ENCODE peak calls at places on chromosomes 13 and 19, in four cellular contexts. O is activated B cell treated with CpG ODN at 0.5 μM for 24 hours, C is neural progenitor cell, A is coronary artery. W is an unnamed sample.
A peak's percentile ranks its signal among the peaks of the same experiment; 100 is the strongest.

GRCh38 chr19:18659281-18660050 is 22.6 kb downstream of the KLHL26 start:
- DNase-seq in C (no peak), A (peak; percentile 89), O (no peak), W (no peak)

GRCh38 chr13:99275093-99275469 is 16.9 kb upstream of the GPR18 start:
- DNase-seq in A (no peak), O (no peak), C (no peak), W (no peak)

GRCh38 chr19:2113436-2114211 is 16.9 kb downstream of the IZUMO4 start:
- DNase-seq in C (no peak), A (no peak), O (no peak), W (no peak)

GRCh38 chr13:21668665-21669599 is 1.9 kb upstream of the FGF9 start:
- DNase-seq in C (peak; percentile 60), O (peak; percentile 21), A (no peak), W (no peak)

GRCh38 chr13:109995578-109995977 is 209.2 kb upstream of the IRS2 start:
- DNase-seq in A (no peak), C (no peak), O (no peak), W (no peak)

GRCh38 chr13:110005563-110005962 is 219.2 kb upstream of the IRS2 start:
- DNase-seq in O (no peak), A (no peak), C (no peak), W (no peak)

GRCh38 chr13:97257800-97258799 is 36.0 kb downstream of the MBNL2 start:
- DNase-seq in A (peak; percentile 90), C (peak; percentile 50), O (no peak), W (no peak)

GRCh38 chr13:94620286-94620896 is 18.7 kb downstream of the GPR180 start:
- DNase-seq in A (no peak), C (peak; percentile 70), O (no peak), W (no peak)

GRCh38 chr13:48624858-48625257 is 28.9 kb upstream of the CYSLTR2 start:
- DNase-seq in O (no peak), C (no peak), A (no peak), W (no peak)

GRCh38 chr13:73224708-73225107 is 165.9 kb downstream of the KLF5 start:
- DNase-seq in A (no peak), C (no peak), O (no peak), W (no peak)

GRCh38 chr19:3517638-3518037 is 11.5 kb downstream of the FZR1 start:
- DNase-seq in A (no peak), C (no peak), O (no peak), W (no peak)

GRCh38 chr19:14097532-14098151 is 7.1 kb upstream of the SAMD1 start:
- DNase-seq in C (no peak), O (no peak), A (no peak), W (no peak)
- TF ChIP-seq CTCF in C (peak; percentile 32), O (no peak), A (no peak), W (peak; percentile 29)

GRCh38 chr13:61410669-61411297 is 4.9 kb downstream of the PCDH20 start:
- DNase-seq in O (no peak), A (no peak), C (peak; percentile 16), W (no peak)
- TF ChIP-seq CTCF in O (no peak), A (no peak), C (peak; percentile 71), W (no peak)

GRCh38 chr13:113080901-113081521 is 24.6 kb upstream of the F7 start:
- DNase-seq in A (no peak), O (no peak), C (no peak), W (no peak)
- TF ChIP-seq CTCF in A (no peak), O (no peak), C (no peak), W (no peak)

DNA sequence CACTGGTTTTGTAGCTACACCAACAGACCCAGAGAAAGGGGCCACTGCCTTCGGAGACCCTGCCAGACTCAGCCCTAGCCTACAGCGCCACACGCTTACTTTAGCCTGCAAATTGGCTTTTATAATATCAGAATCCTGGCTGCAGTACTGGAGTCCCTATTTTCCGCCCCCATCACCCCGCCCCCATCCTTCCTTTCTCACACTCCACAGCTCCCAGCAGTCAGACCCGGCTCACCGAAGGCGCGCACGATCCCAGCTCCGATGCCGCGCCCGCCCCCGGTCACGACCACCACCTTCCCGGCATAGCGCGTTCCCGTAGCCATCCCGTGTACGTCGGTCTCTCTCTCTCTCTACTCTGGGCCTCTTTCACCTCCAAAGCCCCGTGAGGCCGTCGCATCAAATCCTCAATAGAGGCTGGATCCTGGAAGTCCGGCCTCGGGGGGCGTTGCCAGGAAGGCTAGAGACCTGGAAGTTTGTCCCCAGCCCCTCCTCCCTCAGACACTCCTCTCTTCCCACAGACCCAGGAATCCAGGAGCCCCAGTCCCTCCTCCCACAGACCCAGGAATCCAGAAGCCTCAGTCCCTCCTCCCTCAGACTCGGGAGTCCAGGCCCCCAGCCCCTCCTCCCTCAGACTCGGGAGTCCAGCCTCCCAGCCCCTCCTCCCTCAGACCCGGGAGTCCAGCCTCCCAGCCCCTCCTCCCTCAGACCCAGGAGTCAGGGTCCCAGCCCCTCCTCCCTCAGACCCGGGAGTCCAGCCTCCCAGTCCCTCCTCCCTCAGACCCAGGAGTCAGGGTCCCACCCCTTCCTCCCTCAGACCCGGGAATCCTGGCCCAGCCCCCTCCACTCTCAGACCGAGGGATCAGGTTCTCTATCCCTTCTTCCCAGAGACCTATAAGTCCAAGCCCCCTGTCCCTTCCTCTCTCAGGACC is at the start of gene HSD17B14:
- DNase-seq in O (no peak), C (peak; percentile 91), A (no peak), W (no peak)
- TF ChIP-seq CTCF in O (no peak), C (no peak), A (no peak), W (peak; percentile 21)

GRCh38 chr19:38569368-38569983 is 48.3 kb downstream of the MAP4K1 start:
- DNase-seq in A (no peak), O (no peak), C (no peak), W (no peak)

GRCh38 chr19:38565686-38566105 is 52.1 kb downstream of the MAP4K1 start:
- DNase-seq in O (no peak), C (no peak), A (no peak), W (no peak)

GRCh38 chr19:38571682-38572081 is 46.1 kb downstream of the MAP4K1 start:
- DNase-seq in C (no peak), A (no peak), O (no peak), W (no peak)
- TF ChIP-seq CTCF in C (no peak), A (no peak), O (no peak), W (no peak)

GRCh38 chr19:9838324-9838723 is 3.2 kb downstream of the PIN1 start:
- DNase-seq in O (no peak), A (no peak), C (no peak), W (no peak)

GRCh38 chr19:9834302-9834725 is 804 bp upstream of the PIN1 start:
- DNase-seq in C (no peak), A (no peak), O (no peak), W (no peak)

GRCh38 chr19:9835507-9835949 is 410 bp downstream of the PIN1 start:
- DNase-seq in C (no peak), A (no peak), O (no peak), W (no peak)

GRCh38 chr19:9834726-9835506 is at the start of gene PIN1:
- DNase-seq in A (peak; percentile 99), C (peak; percentile 100), O (peak; percentile 98), W (peak; percentile 98)

GRCh38 chr19:9836021-9836420 is 903 bp downstream of the PIN1 start:
- DNase-seq in O (no peak), C (no peak), A (no peak), W (no peak)
- TF ChIP-seq CTCF in O (no peak), C (no peak), A (no peak), W (no peak)

DNA sequence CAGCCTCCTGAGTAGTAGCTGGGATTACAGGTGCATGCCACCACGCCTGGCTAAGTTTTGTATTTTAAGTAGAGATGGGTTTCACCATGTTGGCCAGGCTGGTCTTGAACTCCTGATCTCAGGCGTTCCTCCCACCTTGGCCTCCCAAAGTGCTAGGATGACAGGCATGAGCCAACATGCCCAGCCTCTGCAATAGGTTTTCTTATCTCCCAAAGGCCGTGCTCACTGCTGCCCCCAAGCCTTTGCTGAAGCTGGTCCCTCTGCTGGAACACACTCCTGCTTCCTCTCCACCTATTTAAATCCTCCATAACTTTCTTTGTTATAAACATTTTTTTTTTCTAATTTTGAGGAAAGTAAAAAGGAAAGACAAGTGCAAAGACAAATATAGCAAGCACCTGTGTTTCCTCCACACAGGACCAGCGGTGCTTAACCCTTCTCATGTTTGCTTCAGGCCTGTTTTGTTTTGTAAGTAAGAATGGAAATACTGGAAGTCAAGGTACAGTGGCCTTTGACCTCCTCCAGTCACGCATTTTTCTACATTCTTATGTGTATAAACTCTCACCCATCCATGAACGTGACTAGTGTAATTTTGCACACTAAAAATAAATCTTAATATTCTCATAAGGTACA is 14.5 kb upstream of the TNFAIP8L1 start:
- DNase-seq in C (peak; percentile 61), A (no peak), O (no peak), W (no peak)
- TF ChIP-seq CTCF in C (peak; percentile 49), A (no peak), O (no peak), W (no peak)

GRCh38 chr19:860481-861098 is 1.1 kb downstream of the CFD start:
- DNase-seq in C (peak; percentile 75), A (no peak), O (peak; percentile 63), W (no peak)
- TF ChIP-seq CTCF in C (peak; percentile 16), A (no peak), O (no peak), W (peak; percentile 20)

GRCh38 chr19:53659292-53659691 is 27.5 kb downstream of the DPRX start:
- DNase-seq in A (no peak), C (peak; percentile 80), O (no peak), W (no peak)
- TF ChIP-seq CTCF in A (no peak), C (peak; percentile 72), O (no peak), W (no peak)